ENCODE peak calls at places on chromosomes 7 and 10, in six cellular contexts. R, N, C, P, O and I are unnamed samples.

GRCh38 chr7:417973-418601 is 101.6 kb downstream of the PDGFA start:
- DNase-seq in R (no peak), C (no peak), P (peak; percentile 24), O (no peak), N (no peak), I (no peak)

GRCh38 chr7:134755422-134756022 is 23.9 kb upstream of the CALD1 start:
- DNase-seq in C (no peak), P (no peak), O (no peak), R (no peak), N (no peak), I (no peak)

GRCh38 chr7:21326916-21327315 is 101.0 kb upstream of the SP4 start:
- DNase-seq in N (no peak), C (no peak), O (no peak), R (no peak), P (no peak), I (no peak)

GRCh38 chr10:29465384-29465783 is 169.4 kb downstream of the SVIL start:
- DNase-seq in O (no peak), N (peak; percentile 55), P (no peak), C (no peak), R (no peak), I (no peak)

GRCh38 chr10:70756710-70757360 is 28.3 kb downstream of the TBATA start:
- DNase-seq in P (peak; percentile 46), R (no peak), C (no peak), O (no peak), N (no peak), I (no peak)

GRCh38 chr10:13839430-13839986 is 252.7 kb downstream of the PRPF18 start:
- DNase-seq in O (peak; percentile 40), R (peak; percentile 91), P (no peak), C (peak; percentile 74), N (no peak), I (no peak)

GRCh38 chr10:79405995-79406515 is 39.4 kb downstream of the ZCCHC24 start:
- DNase-seq in N (no peak), O (no peak), C (no peak), P (no peak), R (no peak), I (no peak)

GRCh38 chr7:65251851-65252620 is 121.6 kb upstream of the ZNF92 start:
- DNase-seq in P (peak; percentile 78), R (no peak), O (no peak), N (peak; percentile 97), C (no peak), I (peak; percentile 62)

GRCh38 chr7:131170440-131171105 is 157.1 kb upstream of the MKLN1 start:
- DNase-seq in R (no peak), N (no peak), C (no peak), O (no peak), P (no peak), I (no peak)

GRCh38 chr7:519974-520458 is 370 bp upstream of the PDGFA start:
- DNase-seq in N (peak; percentile 87), O (no peak), P (no peak), C (no peak), R (peak; percentile 27), I (peak; percentile 69)

GRCh38 chr10:121284952-121285351 is 313.3 kb downstream of the FGFR2 start:
- DNase-seq in P (no peak), N (no peak), O (no peak), C (no peak), R (no peak), I (no peak)

GRCh38 chr10:123287594-123288247 is 133.5 kb downstream of the BUB3 start:
- DNase-seq in C (no peak), R (peak; percentile 85), O (no peak), N (no peak), P (no peak), I (no peak)

GRCh38 chr10:132809237-132810140 is 23.5 kb upstream of the NKX6-2 start:
- DNase-seq in R (no peak), O (no peak), P (peak; percentile 65), N (no peak), C (no peak), I (peak; percentile 36)

GRCh38 chr10:30437039-30437781 is 3.2 kb downstream of the MAP3K8 start:
- DNase-seq in N (no peak), R (peak; percentile 57), O (no peak), P (no peak), C (no peak), I (no peak)

GRCh38 chr10:31273789-31274188 is 45.2 kb upstream of the ZEB1 start:
- DNase-seq in N (no peak), C (no peak), O (no peak), R (no peak), P (no peak), I (no peak)

GRCh38 chr7:68321076-68321639 is 1277.1 kb upstream of the AUTS2 start:
- DNase-seq in C (no peak), R (no peak), N (no peak), O (peak; percentile 21), P (no peak), I (no peak)

GRCh38 chr7:22696672-22697071 is 30.3 kb upstream of the IL6 start:
- DNase-seq in P (no peak), C (no peak), O (no peak), R (peak; percentile 86), N (no peak), I (no peak)

GRCh38 chr7:67794544-67794943 is 797.9 kb downstream of the TYW1 start:
- DNase-seq in C (no peak), P (no peak), O (no peak), R (no peak), N (no peak), I (no peak)

GRCh38 chr10:44395902-44396670 is 11.2 kb upstream of the CXCL12 start:
- DNase-seq in R (no peak), P (peak; percentile 42), N (no peak), C (no peak), O (no peak), I (no peak)

GRCh38 chr10:43308986-43309385 is 42.1 kb upstream of the RASGEF1A start:
- DNase-seq in C (no peak), O (no peak), R (no peak), P (peak; percentile 39), N (no peak), I (peak; percentile 70)

GRCh38 chr7:133290041-133290440 is 37.2 kb downstream of the EXOC4 start:
- DNase-seq in O (no peak), R (no peak), C (no peak), P (no peak), N (no peak), I (no peak)

DNA sequence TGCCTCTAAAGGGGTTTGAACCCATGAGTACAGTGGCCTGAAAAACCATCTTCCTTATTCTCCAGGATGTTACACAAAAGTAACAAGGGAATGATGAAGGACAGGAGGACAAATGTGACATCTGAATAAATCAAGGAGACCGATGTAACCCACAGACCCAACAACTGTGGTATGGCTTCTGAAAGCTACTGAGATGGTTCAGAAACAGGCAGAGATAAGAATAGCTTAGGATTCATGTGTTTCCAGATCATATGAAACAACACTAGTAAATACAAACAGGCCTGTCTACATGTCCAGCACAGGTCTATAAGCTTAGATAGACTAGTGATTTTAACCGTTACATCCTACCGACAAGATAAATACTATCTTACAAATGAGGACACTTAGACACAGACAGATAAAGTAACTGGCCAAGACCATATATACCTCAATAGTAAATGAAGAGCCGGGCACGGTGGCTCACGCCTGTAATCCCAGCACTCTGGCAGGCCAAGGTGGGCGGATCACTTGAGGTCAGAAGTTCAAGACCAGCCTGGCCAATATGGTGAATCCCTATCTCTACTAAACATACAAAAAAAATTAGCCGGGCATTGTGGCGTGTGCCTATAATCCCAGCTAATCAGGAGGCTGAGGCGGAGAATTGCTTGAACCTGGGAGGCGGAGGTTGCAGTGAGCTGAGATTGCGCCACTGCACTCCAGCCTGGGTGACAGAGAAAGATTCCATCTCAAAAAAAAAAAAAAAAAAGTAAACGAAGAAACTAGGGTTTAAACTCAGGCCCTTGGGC is 88.7 kb downstream of the SORBS1 start:
- DNase-seq in R (no peak), O (no peak), N (no peak), P (no peak), C (no peak), I (no peak)
- H3K27ac ChIP-seq in R (no peak overlapping the region), O (peak overlapping the region; percentile 91), N (no peak overlapping the region), P (no peak overlapping the region), C (no peak overlapping the region), I (peak overlapping the region; percentile 81)

GRCh38 chr7:1940863-1941262 is 270.8 kb downstream of the ELFN1 start:
- DNase-seq in P (peak; percentile 82), C (no peak), N (no peak), R (no peak), O (no peak), I (no peak)
- H3K4me3 ChIP-seq in P (peak overlapping the region; percentile 50), C (no peak overlapping the region), N (no peak overlapping the region), R (no peak overlapping the region), O (no peak overlapping the region), I (no peak overlapping the region)

GRCh38 chr10:12344375-12345110 is 4.8 kb upstream of the CAMK1D start:
- DNase-seq in P (no peak), C (no peak), N (no peak), O (no peak), R (no peak), I (no peak)
- H3K27ac ChIP-seq in P (no peak overlapping the region), C (no peak overlapping the region), N (no peak overlapping the region), O (no peak overlapping the region), R (no peak overlapping the region), I (no peak overlapping the region)

GRCh38 chr10:89891006-89891405 is 189.6 kb downstream of the KIF20B start:
- DNase-seq in P (no peak), C (no peak), R (no peak), N (no peak), O (no peak), I (no peak)

GRCh38 chr10:89888647-89889046 is 187.3 kb downstream of the KIF20B start:
- DNase-seq in R (no peak), C (no peak), P (no peak), N (no peak), O (no peak), I (no peak)

GRCh38 chr10:89887830-89888229 is 186.4 kb downstream of the KIF20B start:
- DNase-seq in C (no peak), O (no peak), N (no peak), R (no peak), P (peak; percentile 76), I (no peak)

GRCh38 chr10:89889610-89890009 is 188.2 kb downstream of the KIF20B start:
- DNase-seq in R (no peak), N (no peak), C (no peak), P (no peak), O (no peak), I (no peak)

GRCh38 chr10:89887406-89887805 is 186.0 kb downstream of the KIF20B start:
- DNase-seq in O (no peak), P (no peak), N (no peak), C (no peak), R (no peak), I (no peak)
- H3K4me3 ChIP-seq in O (no peak overlapping the region), P (no peak overlapping the region), N (no peak overlapping the region), C (no peak overlapping the region), R (no peak overlapping the region), I (no peak overlapping the region)

DNA sequence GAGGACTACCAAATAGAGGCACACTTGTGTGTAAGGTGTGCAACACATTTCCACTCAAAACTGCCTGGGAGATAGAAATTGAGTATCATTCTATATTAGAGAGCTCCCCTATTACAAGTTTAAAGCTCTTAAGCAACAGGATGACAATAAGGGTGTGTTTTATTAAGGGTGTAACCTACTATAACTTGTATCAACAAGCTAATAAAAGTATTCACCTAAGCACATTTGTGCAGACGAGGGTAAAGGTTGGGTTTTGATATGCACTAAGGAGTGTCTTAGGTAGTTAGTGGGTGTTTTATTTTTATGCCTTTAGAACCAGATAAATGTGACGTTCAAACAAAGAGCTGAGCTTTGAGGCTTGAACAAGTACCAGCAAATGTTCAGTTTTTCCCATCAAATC is 2.8 kb upstream of the FAM53B start:
- DNase-seq in O (no peak), R (no peak), P (no peak), C (no peak), N (no peak), I (no peak)
- H3K27ac ChIP-seq in O (no peak overlapping the region), R (no peak overlapping the region), P (no peak overlapping the region), C (no peak overlapping the region), N (no peak overlapping the region), I (no peak overlapping the region)

GRCh38 chr7:92608380-92609322 is 18.5 kb upstream of the FAM133B start:
- DNase-seq in R (peak; percentile 64), C (no peak), N (peak; percentile 92), P (no peak), O (no peak), I (no peak)
- H3K4me3 ChIP-seq in R (peak overlapping the region; percentile 55), C (no peak overlapping the region), N (peak overlapping the region; percentile 62), P (no peak overlapping the region), O (no peak overlapping the region), I (peak overlapping the region; percentile 59)